ENCODE peak calls at places on chromosomes 12 and 14, in nine cellular contexts. L is effector memory CD4-positive, alpha-beta T cell; H is right lobe of liver; B is SHP77; U is brain microvascular endothelial cell; K is mucosa of descending colon; A is GM10248; P is stimulated activated CD4-positive, alpha-beta T cell treated with anti-CD3 and anti-CD28 coated beads, Interleukin-1b, Interleukin-23, amount 100 ng/mL, for 24 hours; W is aorta. C is an unnamed sample.

GRCh38 chr12:131832393-131833231 is 4.4 kb downstream of the MMP17 start:
- DNase-seq in L (no peak), H (no peak), B (peak), U (no peak), K (peak), A (no peak), P (no peak), W (peak), C (peak)

GRCh38 chr12:111088409-111088808 is 168.0 kb upstream of the MYL2 start:
- DNase-seq in L (no peak), H (no peak), B (no peak), U (no peak), K (no peak), A (no peak), P (no peak), W (no peak), C (no peak)

GRCh38 chr14:103696027-103696402 is 19.2 kb downstream of the XRCC3 start:
- DNase-seq in L (no peak), H (no peak), B (no peak), U (no peak), K (no peak), A (no peak), P (no peak), W (peak), C (no peak)

GRCh38 chr14:53954551-53955233 is 1.9 kb downstream of the BMP4 start:
- DNase-seq in L (no peak), H (no peak), B (no peak), U (peak), K (peak), A (no peak), P (no peak), W (peak), C (no peak)

GRCh38 chr12:120015313-120015712 is 26.3 kb downstream of the BICDL1 start:
- DNase-seq in L (peak), H (no peak), B (no peak), U (no peak), K (no peak), A (no peak), P (peak), W (no peak), C (no peak)

GRCh38 chr12:51374856-51375255 is 16.4 kb downstream of the GALNT6 start:
- DNase-seq in L (no peak), H (no peak), B (no peak), U (no peak), K (no peak), A (no peak), P (no peak), W (no peak), C (no peak)

GRCh38 chr12:34398706-34399630 is 376.7 kb downstream of the ALG10 start:
- DNase-seq in L (no peak), H (peak), B (no peak), U (no peak), K (no peak), A (peak), P (no peak), W (peak), C (no peak)

GRCh38 chr12:89087149-89087834 is 265.0 kb downstream of the DUSP6 start:
- DNase-seq in L (no peak), H (no peak), B (no peak), U (no peak), K (peak), A (no peak), P (no peak), W (no peak), C (no peak)

GRCh38 chr14:99028521-99028920 is 243.5 kb downstream of the BCL11B start:
- DNase-seq in L (no peak), H (no peak), B (no peak), U (no peak), K (no peak), A (no peak), P (no peak), W (no peak), C (no peak)

GRCh38 chr12:87303396-87304012 is 725.7 kb downstream of the C12orf50 start:
- DNase-seq in L (no peak), H (no peak), B (no peak), U (no peak), K (no peak), A (no peak), P (no peak), W (no peak), C (no peak)